ENCODE peak calls at places on chromosome 1, in four cellular contexts. One of them, this sample, is unnamed.

GRCh38 chr1:19011832-19012231 is 55.4 kb upstream of the IFFO2 start:
- DNase-seq in EL: peak
- DNase-seq in neural crest cell: no peak
- DNase-seq in AG09309: no peak
- DNase-seq in this sample: no peak

GRCh38 chr1:10941891-10942541 is 70.4 kb upstream of the TARDBP start:
- DNase-seq in EL: peak
- DNase-seq in neural crest cell: peak
- DNase-seq in AG09309: peak
- DNase-seq in this sample: no peak

GRCh38 chr1:226457307-226457712 is 49.4 kb upstream of the PARP1 start:
- DNase-seq in EL: peak
- DNase-seq in neural crest cell: no peak
- DNase-seq in AG09309: no peak
- DNase-seq in this sample: no peak

GRCh38 chr1:238409191-238409846 is 518.6 kb upstream of the ZP4 start:
- DNase-seq in EL: peak
- DNase-seq in neural crest cell: no peak
- DNase-seq in AG09309: peak
- DNase-seq in this sample: no peak

GRCh38 chr1:58249729-58250586 is 296.6 kb downstream of the OMA1 start:
- DNase-seq in EL: peak
- DNase-seq in neural crest cell: peak
- DNase-seq in AG09309: peak
- DNase-seq in this sample: no peak

GRCh38 chr1:45442272-45442671 is 48.7 kb downstream of the TESK2 start:
- DNase-seq in EL: peak
- DNase-seq in neural crest cell: no peak
- DNase-seq in AG09309: peak
- DNase-seq in this sample: peak

GRCh38 chr1:1630965-1631792 is 794 bp upstream of the MMP23B start:
- DNase-seq in EL: no peak
- DNase-seq in neural crest cell: no peak
- DNase-seq in AG09309: no peak
- DNase-seq in this sample: no peak

GRCh38 chr1:210558302-210558701 is 229.6 kb downstream of the HHAT start:
- DNase-seq in EL: peak
- DNase-seq in neural crest cell: no peak
- DNase-seq in AG09309: no peak
- DNase-seq in this sample: no peak

GRCh38 chr1:27724961-27725373 is 794 bp upstream of the FAM76A start:
- DNase-seq in EL: no peak
- DNase-seq in neural crest cell: peak
- DNase-seq in AG09309: no peak
- DNase-seq in this sample: no peak

GRCh38 chr1:12153181-12153785 is 13.5 kb upstream of the TNFRSF1B start:
- DNase-seq in EL: peak
- DNase-seq in neural crest cell: no peak
- DNase-seq in AG09309: peak
- DNase-seq in this sample: peak

GRCh38 chr1:203424861-203425667 is 50.5 kb upstream of the PRELP start:
- DNase-seq in EL: no peak
- DNase-seq in neural crest cell: no peak
- DNase-seq in AG09309: no peak
- DNase-seq in this sample: no peak

GRCh38 chr1:153393926-153394325 is 3.1 kb upstream of the S100A8 start:
- DNase-seq in EL: no peak
- DNase-seq in neural crest cell: no peak
- DNase-seq in AG09309: no peak
- DNase-seq in this sample: no peak

GRCh38 chr1:201561195-201561564 is 22.3 kb downstream of the NAV1 start:
- DNase-seq in EL: peak
- DNase-seq in neural crest cell: no peak
- DNase-seq in AG09309: no peak
- DNase-seq in this sample: no peak

This sample was measured in BJ.